ENCODE peak calls at places on chromosomes 4 and X, in six cellular contexts. One of them, this sample, is unnamed.

GRCh38 chrX:39814391-39814790 is 283.4 kb downstream of the BCOR start:
- DNase-seq in COLO829: no peak
- DNase-seq in tibial nerve: peak; percentile 19
- DNase-seq in PC-9: no peak
- DNase-seq in choroid plexus epithelial cell: no peak
- DNase-seq in NCI-H69: peak; percentile 62
- DNase-seq in this sample: no peak

GRCh38 chr4:56506110-56506705 is 617 bp downstream of the ARL9 start:
- DNase-seq in COLO829: no peak
- DNase-seq in tibial nerve: no peak
- DNase-seq in PC-9: no peak
- DNase-seq in choroid plexus epithelial cell: peak; percentile 25
- DNase-seq in NCI-H69: peak; percentile 28
- DNase-seq in this sample: no peak

GRCh38 chr4:37795796-37796195 is 30.7 kb upstream of the PGM2 start:
- DNase-seq in COLO829: no peak
- DNase-seq in tibial nerve: no peak
- DNase-seq in PC-9: no peak
- DNase-seq in choroid plexus epithelial cell: no peak
- DNase-seq in NCI-H69: peak; percentile 2
- DNase-seq in this sample: no peak

GRCh38 chr4:95546236-95546635 is 2.5 kb downstream of the UNC5C start:
- DNase-seq in COLO829: no peak
- DNase-seq in tibial nerve: no peak
- DNase-seq in PC-9: no peak
- DNase-seq in choroid plexus epithelial cell: no peak
- DNase-seq in NCI-H69: no peak
- DNase-seq in this sample: no peak

GRCh38 chr4:9953089-9953488 is 68.2 kb downstream of the SLC2A9 start:
- DNase-seq in COLO829: no peak
- DNase-seq in tibial nerve: no peak
- DNase-seq in PC-9: no peak
- DNase-seq in choroid plexus epithelial cell: no peak
- DNase-seq in NCI-H69: no peak
- DNase-seq in this sample: no peak

GRCh38 chr4:175891231-175891630 is 79.2 kb upstream of the GPM6A start:
- DNase-seq in COLO829: no peak
- DNase-seq in tibial nerve: no peak
- DNase-seq in PC-9: no peak
- DNase-seq in choroid plexus epithelial cell: no peak
- DNase-seq in NCI-H69: peak; percentile 4
- DNase-seq in this sample: no peak

GRCh38 chrX:47579537-47579936 is 2.7 kb upstream of the TIMP1 start:
- DNase-seq in COLO829: no peak
- DNase-seq in tibial nerve: no peak
- DNase-seq in PC-9: no peak
- DNase-seq in choroid plexus epithelial cell: peak; percentile 87
- DNase-seq in NCI-H69: no peak
- DNase-seq in this sample: no peak

GRCh38 chr4:69323284-69323683 is 43.0 kb downstream of the UGT2B28 start:
- DNase-seq in COLO829: no peak
- DNase-seq in tibial nerve: no peak
- DNase-seq in PC-9: no peak
- DNase-seq in choroid plexus epithelial cell: no peak
- DNase-seq in NCI-H69: no peak
- DNase-seq in this sample: no peak

GRCh38 chrX:71636438-71637252 is 18.3 kb upstream of the CXCR3 start:
- DNase-seq in COLO829: no peak
- DNase-seq in tibial nerve: no peak
- DNase-seq in PC-9: no peak
- DNase-seq in choroid plexus epithelial cell: no peak
- DNase-seq in NCI-H69: peak; percentile 14
- DNase-seq in this sample: peak; percentile 58